ENCODE peak calls at places on chromosomes 2 and 18, in eight cellular contexts. C, J, S, L, T, O, Q and X are unnamed samples.

GRCh38 chr2:714005-714741 is 37.0 kb upstream of the TMEM18 start:
- DNase-seq in C (peak; percentile 87), J (no peak), S (peak; percentile 20), L (peak; percentile 69), T (peak; percentile 51), O (no peak), Q (no peak), X (peak; percentile 63)

GRCh38 chr2:122531803-122532344 is 776.4 kb downstream of the TSN start:
- DNase-seq in C (no peak), J (no peak), S (no peak), L (no peak), T (no peak), O (no peak), Q (no peak), X (no peak)

GRCh38 chr2:212845941-212846340 is 305.5 kb downstream of the IKZF2 start:
- DNase-seq in C (no peak), J (no peak), S (peak; percentile 92), L (no peak), T (peak; percentile 80), O (no peak), Q (no peak), X (no peak)

GRCh38 chr2:177265834-177266817 is 1.6 kb upstream of the NFE2L2 start:
- DNase-seq in C (peak; percentile 43), J (no peak), S (peak; percentile 75), L (no peak), T (peak; percentile 30), O (no peak), Q (no peak), X (no peak)

GRCh38 chr2:186349508-186349907 is 136.6 kb upstream of the ZC3H15 start:
- DNase-seq in C (peak; percentile 10), J (no peak), S (peak; percentile 92), L (no peak), T (peak; percentile 51), O (no peak), Q (no peak), X (no peak)

GRCh38 chr2:109481196-109481555 is 132.6 kb downstream of the SEPTIN10 start:
- DNase-seq in C (no peak), J (no peak), S (no peak), L (peak; percentile 81), T (no peak), O (peak; percentile 64), Q (no peak), X (no peak)

GRCh38 chr18:11750171-11750570 is 61.1 kb downstream of the GNAL start:
- DNase-seq in C (no peak), J (no peak), S (no peak), L (no peak), T (no peak), O (no peak), Q (no peak), X (no peak)

GRCh38 chr2:20573611-20574422 is 77.1 kb downstream of the HS1BP3 start:
- DNase-seq in C (no peak), J (no peak), S (no peak), L (no peak), T (peak; percentile 29), O (no peak), Q (no peak), X (no peak)

GRCh38 chr2:237692601-237693079 is 65.3 kb downstream of the LRRFIP1 start:
- DNase-seq in C (no peak), J (no peak), S (peak; percentile 29), L (no peak), T (peak; percentile 21), O (peak; percentile 77), Q (peak; percentile 85), X (no peak)

GRCh38 chr2:58540680-58541079 is 299.6 kb upstream of the FANCL start:
- DNase-seq in C (no peak), J (no peak), S (no peak), L (no peak), T (no peak), O (no peak), Q (no peak), X (no peak)

GRCh38 chr2:136257893-136258292 is 139.9 kb upstream of the CXCR4 start:
- DNase-seq in C (no peak), J (no peak), S (no peak), L (no peak), T (no peak), O (no peak), Q (no peak), X (no peak)

GRCh38 chr18:61414116-61414515 is 80.9 kb downstream of the CDH20 start:
- DNase-seq in C (no peak), J (no peak), S (no peak), L (no peak), T (no peak), O (no peak), Q (no peak), X (no peak)

GRCh38 chr18:77088977-77089795 is 43.4 kb downstream of the MBP start:
- DNase-seq in C (no peak), J (no peak), S (peak; percentile 71), L (peak; percentile 57), T (no peak), O (no peak), Q (no peak), X (no peak)

GRCh38 chr2:171522057-171522803 is at the start of gene CYBRD1:
- DNase-seq in C (peak; percentile 85), J (no peak), S (peak; percentile 39), L (peak; percentile 83), T (peak; percentile 79), O (peak; percentile 91), Q (peak; percentile 95), X (peak; percentile 72)

GRCh38 chr2:145807978-145808377 is 1288.1 kb upstream of the ZEB2 start:
- DNase-seq in C (no peak), J (no peak), S (peak; percentile 32), L (no peak), T (peak; percentile 4), O (no peak), Q (no peak), X (no peak)

GRCh38 chr18:77654302-77654701 is 404.7 kb downstream of the GALR1 start:
- DNase-seq in C (no peak), J (no peak), S (no peak), L (no peak), T (no peak), O (no peak), Q (no peak), X (no peak)

GRCh38 chr2:182668671-182669070 is 47.4 kb upstream of the DNAJC10 start:
- DNase-seq in C (no peak), J (no peak), S (peak; percentile 53), L (no peak), T (no peak), O (no peak), Q (no peak), X (no peak)

GRCh38 chr2:201730651-201731280 is 32.3 kb upstream of the MPP4 start:
- DNase-seq in C (no peak), J (no peak), S (no peak), L (no peak), T (no peak), O (no peak), Q (no peak), X (no peak)

GRCh38 chr2:200797242-200797770 is 14.4 kb upstream of the BZW1 start:
- DNase-seq in C (no peak), J (no peak), S (no peak), L (peak; percentile 33), T (no peak), O (no peak), Q (no peak), X (no peak)

GRCh38 chr2:120736202-120736954 is 710 bp downstream of the GLI2 start:
- DNase-seq in C (no peak), J (no peak), S (peak; percentile 18), L (peak; percentile 25), T (no peak), O (no peak), Q (peak; percentile 75), X (no peak)

GRCh38 chr18:70207181-70207580 is 1.7 kb upstream of the RTTN start:
- DNase-seq in C (no peak), J (no peak), S (no peak), L (no peak), T (no peak), O (no peak), Q (no peak), X (no peak)

GRCh38 chr2:4175343-4175742 is 472.0 kb downstream of the DCDC2C start:
- DNase-seq in C (peak; percentile 1), J (no peak), S (no peak), L (no peak), T (no peak), O (no peak), Q (no peak), X (no peak)
- TF ChIP-seq CTCF in C (no peak), J (no peak), S (no peak), L (no peak), T (no peak), O (no peak), Q (no peak), X (no peak)

GRCh38 chr2:172865422-172865821 is 129.8 kb downstream of the RAPGEF4 start:
- DNase-seq in C (no peak), J (no peak), S (peak; percentile 58), L (no peak), T (peak; percentile 6), O (no peak), Q (no peak), X (no peak)
- TF ChIP-seq CTCF in C (no peak), J (no peak), S (peak; percentile 37), L (no peak), T (peak; percentile 77), O (no peak), Q (no peak), X (no peak)

DNA sequence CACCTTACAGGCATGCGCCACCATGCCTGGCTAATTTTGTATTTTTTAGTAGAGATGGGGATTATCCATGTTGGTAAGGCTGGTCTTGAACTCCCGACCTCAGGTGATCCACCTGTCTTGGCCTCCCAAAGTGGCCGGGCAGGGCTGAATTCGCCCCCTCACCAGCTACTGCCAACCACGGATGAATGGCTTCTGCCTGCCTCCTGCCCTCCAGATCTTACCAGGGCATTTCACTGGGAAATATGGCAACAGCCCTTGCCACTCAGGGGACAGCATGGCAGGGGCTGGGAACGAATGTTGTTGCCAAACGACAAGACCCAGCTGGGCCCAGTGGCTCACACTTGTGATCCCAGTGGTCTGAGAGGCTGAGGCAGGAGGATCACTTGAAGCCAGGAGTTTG is 1.8 kb upstream of the ALPP start:
- DNase-seq in C (no peak), J (no peak), S (no peak), L (no peak), T (no peak), O (no peak), Q (peak; percentile 50), X (no peak)
- TF ChIP-seq CTCF in C (no peak), J (no peak), S (no peak), L (no peak), T (no peak), O (no peak), Q (no peak), X (no peak)

DNA sequence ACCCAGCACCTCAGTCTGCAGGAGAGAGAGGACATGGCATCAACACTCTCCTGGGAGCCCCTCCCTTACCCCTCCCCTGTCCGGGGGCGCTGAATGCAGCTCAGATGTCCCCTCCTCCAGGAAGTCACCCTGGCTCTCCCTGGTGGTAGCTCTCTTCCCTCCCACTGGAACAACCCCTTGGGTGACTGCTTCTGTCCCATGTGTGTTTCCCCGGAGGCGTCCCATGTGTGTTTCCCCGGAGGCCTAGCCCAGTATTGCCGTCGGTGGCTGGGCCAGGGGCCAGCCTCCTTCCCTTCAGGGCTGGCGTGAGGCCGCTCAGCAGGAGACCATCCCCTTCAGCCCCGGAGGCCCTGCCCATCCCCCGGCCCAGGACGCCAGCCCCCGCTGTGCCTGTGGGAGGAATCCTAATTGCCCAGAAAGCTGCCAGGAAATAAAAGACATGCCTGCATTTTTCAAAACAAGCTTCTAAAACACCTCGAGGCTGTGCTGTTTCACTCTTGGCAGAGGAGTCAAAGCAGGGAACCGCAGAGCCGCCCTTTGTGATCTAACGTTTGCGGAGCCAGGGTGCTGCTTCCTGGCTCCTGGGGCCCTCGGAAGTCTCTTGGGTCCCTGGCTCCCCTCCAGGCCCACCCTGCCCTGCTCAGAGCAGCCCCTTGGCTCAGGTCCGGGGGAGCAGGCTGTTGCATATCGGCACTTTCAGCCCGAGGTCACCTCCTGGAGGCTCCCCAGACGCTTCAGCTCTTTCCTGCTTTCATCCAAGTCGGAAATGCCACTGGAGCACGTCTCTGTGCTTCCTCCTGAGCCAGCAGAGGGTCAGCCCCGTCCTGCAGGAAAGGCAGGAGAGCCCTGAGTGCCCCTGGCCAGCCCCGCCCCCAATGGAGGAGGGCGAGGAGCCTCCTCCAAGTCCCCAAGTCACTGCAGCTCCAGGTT is 11.4 kb downstream of the SNED1 start:
- DNase-seq in C (peak; percentile 45), J (peak; percentile 57), S (peak; percentile 43), L (peak; percentile 45), T (peak; percentile 54), O (peak; percentile 54), Q (peak; percentile 80), X (peak; percentile 69)
- TF ChIP-seq CTCF in C (no peak), J (no peak), S (no peak), L (no peak), T (no peak), O (no peak), Q (no peak), X (no peak)